ENCODE peak calls at places on chromosomes 7 and 10, in nine cellular contexts. Q is fibroblast of lung, D is neural crest cell, N is astrocyte of the spinal cord, K is stomach, X is endothelial cell, H is Caco-2, V is mesothelial cell of epicardium, F is lung. I is an unnamed sample.

GRCh38 chr7:18192228-18192627 is 164.6 kb upstream of the PRPS1L1 start:
- DNase-seq in Q (no peak), D (no peak), N (no peak), K (no peak), X (no peak), H (no peak), V (no peak), F (no peak), I (no peak)

GRCh38 chr7:96823274-96823673 is 113.6 kb upstream of the SEM1 start:
- DNase-seq in Q (peak), D (no peak), N (peak), K (no peak), X (no peak), H (no peak), V (no peak), F (no peak), I (no peak)

GRCh38 chr10:66931340-66931948 is 5.6 kb downstream of the LRRTM3 start:
- DNase-seq in Q (peak), D (peak), N (peak), K (no peak), X (peak), H (peak), V (no peak), F (no peak), I (no peak)

GRCh38 chr7:68707958-68708357 is 890.3 kb upstream of the AUTS2 start:
- DNase-seq in Q (no peak), D (no peak), N (no peak), K (no peak), X (no peak), H (no peak), V (no peak), F (no peak), I (no peak)

GRCh38 chr7:148939128-148939747 is 55.1 kb upstream of the EZH2 start:
- DNase-seq in Q (no peak), D (no peak), N (no peak), K (no peak), X (no peak), H (no peak), V (no peak), F (no peak), I (no peak)

GRCh38 chr7:121384159-121384745 is 11.9 kb downstream of the FAM3C start:
- DNase-seq in Q (no peak), D (no peak), N (no peak), K (peak), X (no peak), H (no peak), V (no peak), F (no peak), I (no peak)

GRCh38 chr7:22173884-22174573 is 182.9 kb downstream of the RAPGEF5 start:
- DNase-seq in Q (no peak), D (no peak), N (no peak), K (no peak), X (no peak), H (no peak), V (no peak), F (no peak), I (no peak)

GRCh38 chr7:99740573-99741437 is 5.8 kb upstream of the CYP3A7 start:
- DNase-seq in Q (peak), D (no peak), N (no peak), K (no peak), X (no peak), H (no peak), V (no peak), F (no peak), I (no peak)

GRCh38 chr10:100148353-100149211 is 37.2 kb downstream of the ERLIN1 start:
- DNase-seq in Q (peak), D (no peak), N (peak), K (no peak), X (no peak), H (no peak), V (no peak), F (no peak), I (no peak)

GRCh38 chr7:158472631-158473030 is 115.0 kb downstream of the PTPRN2 start:
- DNase-seq in Q (no peak), D (no peak), N (no peak), K (no peak), X (no peak), H (no peak), V (no peak), F (no peak), I (no peak)

GRCh38 chr10:80771902-80772555 is 234.3 kb downstream of the SH2D4B start:
- DNase-seq in Q (no peak), D (no peak), N (no peak), K (no peak), X (peak), H (peak), V (no peak), F (no peak), I (no peak)

GRCh38 chr10:61752111-61753011 is 89.6 kb downstream of the CABCOCO1 start:
- DNase-seq in Q (peak), D (no peak), N (peak), K (no peak), X (no peak), H (no peak), V (no peak), F (no peak), I (no peak)

GRCh38 chr7:4774804-4775280 is 581 bp upstream of the AP5Z1 start:
- DNase-seq in Q (peak), D (no peak), N (peak), K (peak), X (no peak), H (no peak), V (no peak), F (peak), I (no peak)

GRCh38 chr10:96565774-96566173 is 21.0 kb downstream of the TM9SF3 start:
- DNase-seq in Q (peak), D (no peak), N (peak), K (no peak), X (no peak), H (no peak), V (no peak), F (no peak), I (no peak)

GRCh38 chr7:106285801-106286492 is 1.2 kb upstream of the NAMPT start:
- DNase-seq in Q (peak), D (no peak), N (peak), K (no peak), X (no peak), H (no peak), V (no peak), F (no peak), I (no peak)

GRCh38 chr7:73842248-73842895 is at the start of gene METTL27:
- DNase-seq in Q (peak), D (peak), N (peak), K (peak), X (peak), H (peak), V (peak), F (peak), I (peak)

GRCh38 chr7:31788445-31788844 is 101.4 kb downstream of the PPP1R17 start:
- DNase-seq in Q (peak), D (no peak), N (peak), K (no peak), X (no peak), H (no peak), V (no peak), F (no peak), I (no peak)

GRCh38 chr10:80596391-80597257 is 58.9 kb downstream of the SH2D4B start:
- DNase-seq in Q (peak), D (peak), N (peak), K (peak), X (peak), H (peak), V (no peak), F (no peak), I (no peak)

GRCh38 chr7:158501300-158502067 is 86.1 kb downstream of the PTPRN2 start:
- DNase-seq in Q (no peak), D (no peak), N (no peak), K (no peak), X (no peak), H (no peak), V (no peak), F (no peak), I (no peak)

GRCh38 chr7:128398016-128398840 is 11.6 kb downstream of the IMPDH1 start:
- DNase-seq in Q (no peak), D (peak), N (peak), K (peak), X (peak), H (peak), V (peak), F (peak), I (no peak)

GRCh38 chr7:122764020-122764419 is 61.3 kb upstream of the RNF148 start:
- DNase-seq in Q (no peak), D (no peak), N (no peak), K (no peak), X (no peak), H (no peak), V (no peak), F (no peak), I (no peak)

GRCh38 chr10:64320448-64320847 is 799.2 kb downstream of the REEP3 start:
- DNase-seq in Q (no peak), D (no peak), N (no peak), K (no peak), X (no peak), H (no peak), V (no peak), F (no peak), I (no peak)

GRCh38 chr7:47428052-47428779 is 153.7 kb downstream of the TNS3 start:
- DNase-seq in Q (no peak), D (no peak), N (no peak), K (no peak), X (no peak), H (no peak), V (no peak), F (no peak), I (no peak)

GRCh38 chr10:18566177-18566576 is 85.2 kb downstream of the NSUN6 start:
- DNase-seq in Q (no peak), D (no peak), N (no peak), K (no peak), X (no peak), H (no peak), V (no peak), F (no peak), I (no peak)

GRCh38 chr7:36787933-36788378 is 63.7 kb upstream of the AOAH start:
- DNase-seq in Q (no peak), D (no peak), N (no peak), K (no peak), X (no peak), H (no peak), V (no peak), F (no peak), I (no peak)

GRCh38 chr7:80772347-80773101 is 134.1 kb downstream of the CD36 start:
- DNase-seq in Q (no peak), D (no peak), N (no peak), K (no peak), X (no peak), H (no peak), V (no peak), F (no peak), I (no peak)

GRCh38 chr7:140512317-140513000 is 33.2 kb upstream of the MKRN1 start:
- DNase-seq in Q (no peak), D (no peak), N (no peak), K (peak), X (no peak), H (no peak), V (peak), F (peak), I (no peak)

GRCh38 chr7:5406957-5407930 is 16.4 kb downstream of the TNRC18 start:
- DNase-seq in Q (peak), D (peak), N (peak), K (no peak), X (no peak), H (no peak), V (no peak), F (no peak), I (no peak)

GRCh38 chr7:55247466-55247865 is 117.7 kb upstream of the LANCL2 start:
- DNase-seq in Q (peak), D (no peak), N (peak), K (no peak), X (no peak), H (no peak), V (no peak), F (no peak), I (no peak)

GRCh38 chr7:134513169-134513752 is 14.1 kb upstream of the AKR1B10 start:
- DNase-seq in Q (peak), D (peak), N (peak), K (peak), X (peak), H (peak), V (peak), F (no peak), I (no peak)

GRCh38 chr7:81846398-81846797 is 76.6 kb upstream of the HGF start:
- DNase-seq in Q (peak), D (no peak), N (peak), K (no peak), X (no peak), H (no peak), V (no peak), F (no peak), I (no peak)

GRCh38 chr10:117441812-117442443 is 66.7 kb upstream of the PDZD8 start:
- DNase-seq in Q (peak), D (no peak), N (peak), K (no peak), X (no peak), H (no peak), V (no peak), F (no peak), I (no peak)

GRCh38 chr10:43222296-43222695 is 44.6 kb downstream of the RASGEF1A start:
- DNase-seq in Q (no peak), D (no peak), N (no peak), K (no peak), X (no peak), H (no peak), V (no peak), F (no peak), I (no peak)

GRCh38 chr10:43220971-43221418 is 45.9 kb downstream of the RASGEF1A start:
- DNase-seq in Q (no peak), D (no peak), N (no peak), K (no peak), X (no peak), H (no peak), V (no peak), F (no peak), I (no peak)

GRCh38 chr10:43219848-43220247 is 47.0 kb downstream of the RASGEF1A start:
- DNase-seq in Q (no peak), D (no peak), N (no peak), K (no peak), X (no peak), H (no peak), V (no peak), F (no peak), I (no peak)

GRCh38 chr10:43223056-43223455 is 43.8 kb downstream of the RASGEF1A start:
- DNase-seq in Q (no peak), D (no peak), N (no peak), K (no peak), X (no peak), H (no peak), V (no peak), F (no peak), I (no peak)

GRCh38 chr10:43221419-43222293 is 45.2 kb downstream of the RASGEF1A start:
- DNase-seq in Q (no peak), D (no peak), N (no peak), K (no peak), X (peak), H (peak), V (no peak), F (no peak), I (peak)
- TF ChIP-seq CTCF in Q (no peak), D (peak), N (peak), K (no peak), X (no peak), H (peak), V (no peak), F (no peak), I (peak)

GRCh38 chr10:59808896-59809643 is 55.8 kb upstream of the MRLN start:
- DNase-seq in Q (peak), D (peak), N (peak), K (peak), X (peak), H (peak), V (peak), F (peak), I (no peak)
- TF ChIP-seq CTCF in Q (peak), D (peak), N (peak), K (no peak), X (peak), H (peak), V (peak), F (peak), I (peak)

DNA sequence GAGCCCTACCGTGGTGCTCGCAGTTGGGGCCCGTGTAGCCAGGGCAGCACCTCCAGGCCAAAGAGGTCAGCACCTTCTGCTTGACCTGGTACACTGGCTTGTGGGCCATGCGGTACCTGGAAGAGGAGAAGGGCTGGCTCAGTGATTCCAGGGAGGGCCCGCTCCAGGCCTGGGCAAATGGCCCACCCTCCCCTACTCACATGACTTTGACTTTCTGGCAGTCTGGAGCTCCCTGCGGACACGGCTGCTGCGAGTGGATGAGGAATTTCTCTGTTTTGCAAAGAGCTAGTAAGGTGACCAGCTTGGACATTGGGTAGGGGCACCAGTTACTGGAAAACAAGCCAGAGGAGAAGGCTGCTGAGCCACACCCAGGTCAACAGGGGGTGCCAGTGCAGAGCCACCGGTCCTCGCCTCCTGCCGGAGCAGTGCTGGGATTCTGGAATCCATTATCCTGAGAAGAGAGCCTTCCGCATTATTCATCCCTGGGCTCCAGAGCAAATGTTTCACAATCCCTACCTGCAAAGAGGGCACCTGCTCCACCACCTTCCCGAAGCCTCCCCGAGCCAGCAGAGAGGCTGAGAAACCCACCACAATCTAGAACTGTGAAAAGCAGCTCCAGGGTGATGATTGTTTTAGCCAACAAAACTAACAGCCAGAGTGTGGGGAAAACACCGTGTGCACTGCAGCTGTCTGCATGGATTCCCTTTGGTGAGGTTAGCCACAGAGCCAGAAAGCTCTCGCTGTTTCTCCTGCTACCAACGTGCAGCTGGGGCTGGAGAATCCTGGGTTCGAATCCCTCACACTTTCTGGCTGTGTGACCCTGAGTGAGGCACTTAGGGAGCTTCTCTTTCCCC is 11.8 kb downstream of the MMRN2 start:
- DNase-seq in Q (peak), D (no peak), N (peak), K (peak), X (no peak), H (peak), V (no peak), F (no peak), I (peak)
- TF ChIP-seq CTCF in Q (no peak), D (no peak), N (peak), K (no peak), X (no peak), H (peak), V (no peak), F (no peak), I (peak)

DNA sequence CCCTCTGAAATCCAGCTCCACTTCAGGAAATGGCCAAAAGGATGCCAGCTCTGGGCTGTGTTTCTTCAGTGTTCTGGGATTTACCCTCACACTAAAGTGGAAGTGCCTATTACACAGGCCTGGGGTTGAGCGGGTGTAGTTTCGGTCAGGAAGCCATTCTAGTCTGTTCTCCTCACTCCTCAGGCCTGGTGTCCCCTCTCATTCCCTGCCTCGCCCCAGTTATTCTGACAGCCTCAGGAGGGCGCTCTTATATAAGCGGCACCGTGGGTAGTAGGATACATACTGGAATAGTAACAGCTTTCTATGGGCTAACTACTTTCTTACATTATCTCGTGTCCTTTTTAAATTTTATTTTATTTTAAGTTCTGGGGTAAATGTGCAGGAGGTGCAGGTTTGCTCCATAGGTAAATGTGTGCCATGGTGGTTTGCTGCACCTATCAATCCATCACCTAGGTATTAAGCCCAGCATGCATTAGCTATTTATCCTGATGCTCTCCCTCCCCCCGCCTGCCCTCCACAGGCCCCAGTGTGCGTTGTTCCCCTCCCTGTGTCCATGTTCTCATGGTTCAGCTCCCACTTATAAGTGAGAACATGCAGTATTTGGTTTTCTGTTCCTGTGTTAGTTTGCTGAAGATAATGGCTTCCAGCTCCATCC is 12.2 kb upstream of the LGI1 start:
- DNase-seq in Q (peak), D (no peak), N (peak), K (no peak), X (peak), H (peak), V (no peak), F (no peak), I (no peak)
- TF ChIP-seq CTCF in Q (peak), D (peak), N (peak), K (no peak), X (peak), H (peak), V (no peak), F (no peak), I (peak)

GRCh38 chr10:84205049-84205852 is 10.9 kb downstream of the CDHR1 start:
- DNase-seq in Q (peak), D (peak), N (peak), K (peak), X (peak), H (peak), V (peak), F (peak), I (no peak)
- TF ChIP-seq CTCF in Q (peak), D (peak), N (peak), K (no peak), X (peak), H (peak), V (peak), F (peak), I (peak)

DNA sequence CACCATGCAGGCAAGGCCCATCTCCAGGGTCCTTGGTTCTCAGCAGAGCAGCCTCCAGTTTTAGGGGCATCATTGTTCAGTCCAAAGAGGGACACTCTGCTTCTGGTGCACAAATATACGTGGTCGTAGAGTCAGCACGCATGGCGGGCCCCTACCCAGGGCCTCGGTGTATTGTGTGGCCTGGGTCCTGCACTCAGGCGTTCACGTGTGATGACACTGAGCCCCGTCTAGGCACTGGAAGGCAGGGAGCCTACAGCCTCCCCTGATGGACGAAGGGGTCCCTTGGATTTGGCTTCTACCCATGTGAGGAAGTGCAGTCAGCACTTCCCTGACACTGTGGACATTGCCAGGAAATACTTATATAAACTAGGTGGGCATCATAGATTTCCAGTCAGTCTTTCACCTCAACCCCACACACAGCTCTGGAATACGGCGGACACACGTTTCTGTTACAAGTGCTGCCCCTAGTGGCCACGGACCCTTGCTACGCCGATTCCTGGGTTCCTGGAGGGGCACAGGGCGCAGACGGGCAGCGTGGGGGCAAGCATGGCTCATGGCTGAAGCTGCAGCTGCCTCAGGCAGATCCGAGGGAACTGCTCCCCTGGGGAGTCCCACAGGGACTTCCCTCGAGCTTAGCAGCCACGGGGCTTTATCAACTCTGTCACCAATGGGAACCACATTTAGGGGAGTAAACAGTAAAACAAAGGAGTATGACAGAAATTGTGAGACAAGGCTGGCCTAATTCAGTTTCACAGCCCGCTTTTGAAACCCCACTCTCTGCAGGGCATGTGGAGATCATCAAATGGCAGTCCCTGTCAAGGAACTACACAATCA is 25.4 kb downstream of the AIFM2 start:
- DNase-seq in Q (peak), D (peak), N (no peak), K (no peak), X (peak), H (peak), V (no peak), F (no peak), I (no peak)
- TF ChIP-seq CTCF in Q (peak), D (peak), N (peak), K (no peak), X (peak), H (peak), V (peak), F (no peak), I (peak)

I was measured in osteocyte.